ENCODE peak calls at places on chromosomes 5 and 9, in seven cellular contexts. A is WERI-Rb-1, P is SK-N-SH, V is PC-3, R is lung, K is pancreas, G is GM23248. Q is an unnamed sample.

GRCh38 chr5:37836173-37837100 is 3.4 kb downstream of the GDNF start:
- DNase-seq in A (no peak), P (peak; percentile 45), V (peak; percentile 19), R (no peak), K (no peak), G (peak; percentile 78), Q (peak; percentile 40)

GRCh38 chr5:145260670-145261069 is 574.5 kb downstream of the PRELID2 start:
- DNase-seq in A (no peak), P (no peak), V (no peak), R (no peak), K (no peak), G (no peak), Q (no peak)

GRCh38 chr5:1767524-1768282 is 31.9 kb downstream of the MRPL36 start:
- DNase-seq in A (no peak), P (no peak), V (no peak), R (no peak), K (no peak), G (no peak), Q (peak; percentile 44)

GRCh38 chr9:127189628-127190027 is 67.2 kb upstream of the ANGPTL2 start:
- DNase-seq in A (no peak), P (no peak), V (no peak), R (no peak), K (no peak), G (no peak), Q (no peak)

GRCh38 chr5:12662545-12663314 is 758.5 kb upstream of the CTNND2 start:
- DNase-seq in A (no peak), P (no peak), V (no peak), R (no peak), K (no peak), G (no peak), Q (no peak)

GRCh38 chr5:157100140-157100679 is 8.6 kb downstream of the HAVCR2 start:
- DNase-seq in A (no peak), P (no peak), V (peak; percentile 80), R (no peak), K (no peak), G (peak; percentile 87), Q (no peak)

GRCh38 chr5:59810041-59810440 is 83.5 kb downstream of the PDE4D start:
- DNase-seq in A (peak; percentile 74), P (peak; percentile 59), V (peak; percentile 55), R (peak; percentile 67), K (peak; percentile 74), G (peak; percentile 77), Q (peak; percentile 87)

GRCh38 chr5:54547711-54548250 is 30.2 kb downstream of the SNX18 start:
- DNase-seq in A (peak; percentile 20), P (no peak), V (peak; percentile 65), R (peak; percentile 34), K (no peak), G (peak; percentile 64), Q (peak; percentile 54)

GRCh38 chr9:21591221-21592062 is 109.3 kb upstream of the IFNE start:
- DNase-seq in A (no peak), P (no peak), V (peak; percentile 90), R (peak; percentile 33), K (no peak), G (peak; percentile 99), Q (peak; percentile 52)

GRCh38 chr5:493758-494157 is 30.5 kb downstream of the SLC9A3 start:
- DNase-seq in A (no peak), P (no peak), V (no peak), R (no peak), K (no peak), G (no peak), Q (no peak)

GRCh38 chr5:496028-496427 is 28.2 kb downstream of the SLC9A3 start:
- DNase-seq in A (no peak), P (no peak), V (no peak), R (no peak), K (no peak), G (no peak), Q (no peak)

GRCh38 chr5:497090-497489 is 27.2 kb downstream of the SLC9A3 start:
- DNase-seq in A (no peak), P (no peak), V (no peak), R (no peak), K (no peak), G (no peak), Q (no peak)

GRCh38 chr5:493251-493701 is 31.0 kb downstream of the SLC9A3 start:
- DNase-seq in A (no peak), P (no peak), V (no peak), R (no peak), K (no peak), G (peak; percentile 60), Q (no peak)

DNA sequence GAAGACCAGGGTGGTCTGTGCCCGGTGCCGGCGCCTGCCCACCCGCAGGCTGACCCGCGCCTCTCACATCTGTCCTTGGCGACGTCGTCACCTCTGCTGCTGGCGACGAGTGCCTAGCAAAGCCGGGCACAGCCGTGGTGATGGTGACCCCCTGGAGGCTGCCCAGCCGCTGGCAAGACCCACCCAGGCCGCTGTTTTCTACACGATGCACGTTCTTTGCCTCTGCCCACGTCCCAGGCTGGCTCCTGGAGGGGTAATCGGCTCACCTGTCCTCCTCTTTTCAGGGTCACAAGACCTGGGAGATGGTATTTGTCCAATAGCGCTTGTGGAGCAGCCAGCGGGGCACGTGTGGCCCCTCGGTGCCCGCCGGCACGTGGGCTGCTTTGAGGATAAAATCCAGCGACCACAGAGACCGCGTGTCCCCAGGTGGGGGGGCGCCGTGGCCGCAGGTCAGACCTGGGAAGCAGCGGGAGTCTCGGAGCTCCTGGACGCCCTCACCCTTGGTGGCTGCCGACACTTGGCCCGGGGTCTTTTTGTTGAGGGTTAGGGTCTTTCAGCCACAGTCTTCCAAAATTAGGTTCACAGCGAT is 29.5 kb downstream of the SLC9A3 start:
- DNase-seq in A (no peak), P (no peak), V (no peak), R (no peak), K (no peak), G (no peak), Q (no peak)
- H3K27me3 ChIP-seq in A (peaks cover 8% of the 10 kb centered on the region), P (peaks cover 35% of the 10 kb centered on the region), V (no peaks in the 10 kb centered on the region), R (no peaks in the 10 kb centered on the region), K (no peaks in the 10 kb centered on the region), G (peaks cover 24% of the 10 kb centered on the region), Q (no peaks in the 10 kb centered on the region)

GRCh38 chr9:764986-765385 is 76.5 kb upstream of the DMRT1 start:
- DNase-seq in A (no peak), P (no peak), V (peak; percentile 5), R (no peak), K (no peak), G (no peak), Q (no peak)

GRCh38 chr9:762217-762616 is 79.3 kb upstream of the DMRT1 start:
- DNase-seq in A (no peak), P (no peak), V (no peak), R (no peak), K (no peak), G (no peak), Q (no peak)

GRCh38 chr9:764105-764524 is 77.4 kb upstream of the DMRT1 start:
- DNase-seq in A (peak; percentile 67), P (peak; percentile 21), V (peak; percentile 84), R (peak; percentile 57), K (peak; percentile 75), G (peak; percentile 89), Q (peak; percentile 62)

GRCh38 chr9:761793-762190 is 79.7 kb upstream of the DMRT1 start:
- DNase-seq in A (no peak), P (no peak), V (no peak), R (no peak), K (no peak), G (no peak), Q (no peak)

GRCh38 chr9:763692-764091 is 77.8 kb upstream of the DMRT1 start:
- DNase-seq in A (no peak), P (no peak), V (no peak), R (no peak), K (no peak), G (no peak), Q (no peak)
- H3K4me3 ChIP-seq in A (no peak overlapping the region), P (no peak overlapping the region), V (no peak overlapping the region), R (no peak overlapping the region), K (no peak overlapping the region), G (peak overlapping the region; percentile 64), Q (no peak overlapping the region)

GRCh38 chr5:52017567-52017966 is 634.3 kb downstream of the ISL1 start:
- DNase-seq in A (no peak), P (no peak), V (no peak), R (no peak), K (no peak), G (no peak), Q (no peak)
- H3K27me3 ChIP-seq in A (no peaks in the 10 kb centered on the region), P (no peaks in the 10 kb centered on the region), V (no peaks in the 10 kb centered on the region), R (no peaks in the 10 kb centered on the region), K (no peaks in the 10 kb centered on the region), G (no peaks in the 10 kb centered on the region), Q (no peaks in the 10 kb centered on the region)

GRCh38 chr5:57173026-57173317 is 887 bp upstream of the GPBP1 start:
- DNase-seq in A (no peak), P (no peak), V (no peak), R (no peak), K (no peak), G (no peak), Q (no peak)
- H3K4me3 ChIP-seq in A (peak overlapping the region; percentile 88), P (peak overlapping the region; percentile 83), V (peak overlapping the region; percentile 98), R (peak overlapping the region; percentile 43), K (peak overlapping the region; percentile 82), G (peak overlapping the region; percentile 92), Q (peak overlapping the region; percentile 59)

GRCh38 chr9:123999668-124000067 is 11.9 kb upstream of the LHX2 start:
- DNase-seq in A (peak; percentile 26), P (peak; percentile 74), V (no peak), R (no peak), K (no peak), G (no peak), Q (no peak)

GRCh38 chr9:123998970-123999621 is 12.5 kb upstream of the LHX2 start:
- DNase-seq in A (peak; percentile 30), P (peak; percentile 60), V (no peak), R (no peak), K (no peak), G (no peak), Q (no peak)

GRCh38 chr9:123998278-123998925 is 13.2 kb upstream of the LHX2 start:
- DNase-seq in A (no peak), P (no peak), V (no peak), R (no peak), K (no peak), G (no peak), Q (no peak)

GRCh38 chr9:123996731-123997421 is 14.7 kb upstream of the LHX2 start:
- DNase-seq in A (no peak), P (no peak), V (no peak), R (peak; percentile 36), K (no peak), G (peak; percentile 43), Q (no peak)

DNA sequence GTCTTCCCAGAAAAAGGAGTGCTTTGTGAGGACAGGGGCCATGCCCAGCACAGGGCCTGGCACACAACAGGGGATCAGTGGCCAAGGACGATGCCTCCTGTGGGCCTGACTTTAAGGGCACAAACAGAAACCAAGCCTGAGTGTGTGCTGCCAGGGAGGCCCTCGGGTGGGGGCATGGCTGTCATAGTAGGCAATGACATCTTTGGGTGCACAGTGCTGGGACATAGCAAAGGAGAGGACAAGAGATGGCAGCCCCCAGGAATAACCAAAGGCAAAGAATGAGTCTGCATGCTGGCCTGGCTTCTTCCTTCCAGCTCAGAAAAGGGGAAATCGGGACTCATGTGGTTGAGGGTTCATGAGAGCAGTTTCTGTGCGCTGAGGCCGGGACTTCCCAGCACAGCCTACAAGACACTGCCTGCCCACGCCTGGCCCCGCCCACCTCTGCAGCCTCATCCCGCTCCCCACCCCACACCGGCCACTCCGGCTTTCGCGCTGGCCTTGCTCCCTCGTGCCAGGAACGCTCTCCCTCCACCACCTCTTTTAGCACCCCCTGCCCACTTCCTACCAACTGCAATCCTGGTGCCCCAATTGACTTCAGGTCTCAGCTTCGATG is 13.8 kb upstream of the LHX2 start:
- DNase-seq in A (peak; percentile 73), P (no peak), V (no peak), R (peak; percentile 39), K (no peak), G (no peak), Q (no peak)
- H3K27me3 ChIP-seq in A (peaks cover 33% of the 10 kb centered on the region), P (peaks cover 86% of the 10 kb centered on the region), V (peaks cover 80% of the 10 kb centered on the region), R (peaks cover 4% of the 10 kb centered on the region), K (no peaks in the 10 kb centered on the region), G (peaks cover 84% of the 10 kb centered on the region), Q (no peaks in the 10 kb centered on the region)